ENCODE peak calls at places on chromosomes 13 and 19, in ten cellular contexts. One of them, this sample, is unnamed.

GRCh38 chr13:93388701-93389100 is 162.1 kb downstream of the GPC6 start:
- DNase-seq in RPMI7951: no peak
- DNase-seq in caudate nucleus: no peak
- DNase-seq in fibroblast of mammary gland: peak
- DNase-seq in mesendoderm: no peak
- DNase-seq in colonic mucosa: no peak
- DNase-seq in mucosa of descending colon: no peak
- DNase-seq in uterus: no peak
- DNase-seq in Calu3: no peak
- DNase-seq in stimulated activated naive B cell treated with anti-CD40 and anti-IgM and Interleukin-4, amounts not matched to agents 10 μg/mL and 1 μg/mL and 100 μg/mL, for 72 hours: no peak
- DNase-seq in this sample: no peak

GRCh38 chr19:35295792-35296462 is 4.0 kb downstream of the MAG start:
- DNase-seq in stimulated activated naive B cell treated with anti-CD40 and anti-IgM and Interleukin-4, amounts not matched to agents 10 μg/mL and 1 μg/mL and 100 μg/mL, for 72 hours: peak
- DNase-seq in fibroblast of mammary gland: no peak
- DNase-seq in uterus: no peak
- DNase-seq in Calu3: no peak
- DNase-seq in mesendoderm: no peak
- DNase-seq in colonic mucosa: no peak
- DNase-seq in RPMI7951: no peak
- DNase-seq in mucosa of descending colon: no peak
- DNase-seq in caudate nucleus: no peak
- DNase-seq in this sample: no peak

GRCh38 chr19:16328824-16329482 is 4.3 kb downstream of the KLF2 start:
- DNase-seq in mesendoderm: no peak
- DNase-seq in stimulated activated naive B cell treated with anti-CD40 and anti-IgM and Interleukin-4, amounts not matched to agents 10 μg/mL and 1 μg/mL and 100 μg/mL, for 72 hours: no peak
- DNase-seq in mucosa of descending colon: no peak
- DNase-seq in caudate nucleus: no peak
- DNase-seq in uterus: no peak
- DNase-seq in colonic mucosa: no peak
- DNase-seq in RPMI7951: no peak
- DNase-seq in fibroblast of mammary gland: no peak
- DNase-seq in Calu3: no peak
- DNase-seq in this sample: no peak

GRCh38 chr13:73954808-73955207 is 179.4 kb downstream of the KLF12 start:
- DNase-seq in colonic mucosa: no peak
- DNase-seq in RPMI7951: no peak
- DNase-seq in mucosa of descending colon: no peak
- DNase-seq in stimulated activated naive B cell treated with anti-CD40 and anti-IgM and Interleukin-4, amounts not matched to agents 10 μg/mL and 1 μg/mL and 100 μg/mL, for 72 hours: no peak
- DNase-seq in mesendoderm: no peak
- DNase-seq in caudate nucleus: no peak
- DNase-seq in uterus: no peak
- DNase-seq in Calu3: no peak
- DNase-seq in fibroblast of mammary gland: no peak
- DNase-seq in this sample: no peak

GRCh38 chr19:3982701-3983541 is 2.3 kb downstream of the EEF2 start:
- DNase-seq in Calu3: no peak
- DNase-seq in mesendoderm: peak
- DNase-seq in fibroblast of mammary gland: peak
- DNase-seq in mucosa of descending colon: no peak
- DNase-seq in colonic mucosa: no peak
- DNase-seq in RPMI7951: peak
- DNase-seq in stimulated activated naive B cell treated with anti-CD40 and anti-IgM and Interleukin-4, amounts not matched to agents 10 μg/mL and 1 μg/mL and 100 μg/mL, for 72 hours: no peak
- DNase-seq in caudate nucleus: no peak
- DNase-seq in uterus: no peak
- DNase-seq in this sample: peak

GRCh38 chr19:2970201-2970838 is 7.0 kb upstream of the TLE6 start:
- DNase-seq in mesendoderm: no peak
- DNase-seq in stimulated activated naive B cell treated with anti-CD40 and anti-IgM and Interleukin-4, amounts not matched to agents 10 μg/mL and 1 μg/mL and 100 μg/mL, for 72 hours: no peak
- DNase-seq in fibroblast of mammary gland: no peak
- DNase-seq in caudate nucleus: no peak
- DNase-seq in mucosa of descending colon: no peak
- DNase-seq in colonic mucosa: no peak
- DNase-seq in uterus: peak
- DNase-seq in RPMI7951: no peak
- DNase-seq in Calu3: no peak
- DNase-seq in this sample: no peak

GRCh38 chr13:32309812-32310706 is 5.1 kb downstream of the ZAR1L start:
- DNase-seq in stimulated activated naive B cell treated with anti-CD40 and anti-IgM and Interleukin-4, amounts not matched to agents 10 μg/mL and 1 μg/mL and 100 μg/mL, for 72 hours: peak
- DNase-seq in caudate nucleus: no peak
- DNase-seq in uterus: no peak
- DNase-seq in RPMI7951: peak
- DNase-seq in Calu3: peak
- DNase-seq in fibroblast of mammary gland: peak
- DNase-seq in colonic mucosa: peak
- DNase-seq in mucosa of descending colon: no peak
- DNase-seq in mesendoderm: peak
- DNase-seq in this sample: peak

GRCh38 chr13:109361562-109361961 is 424.8 kb downstream of the IRS2 start:
- DNase-seq in stimulated activated naive B cell treated with anti-CD40 and anti-IgM and Interleukin-4, amounts not matched to agents 10 μg/mL and 1 μg/mL and 100 μg/mL, for 72 hours: no peak
- DNase-seq in mesendoderm: no peak
- DNase-seq in Calu3: no peak
- DNase-seq in uterus: no peak
- DNase-seq in RPMI7951: no peak
- DNase-seq in mucosa of descending colon: no peak
- DNase-seq in colonic mucosa: no peak
- DNase-seq in fibroblast of mammary gland: no peak
- DNase-seq in caudate nucleus: no peak
- DNase-seq in this sample: no peak

GRCh38 chr13:105527127-105527526 is 1008.3 kb downstream of the EFNB2 start:
- DNase-seq in uterus: no peak
- DNase-seq in fibroblast of mammary gland: no peak
- DNase-seq in caudate nucleus: no peak
- DNase-seq in RPMI7951: no peak
- DNase-seq in stimulated activated naive B cell treated with anti-CD40 and anti-IgM and Interleukin-4, amounts not matched to agents 10 μg/mL and 1 μg/mL and 100 μg/mL, for 72 hours: no peak
- DNase-seq in colonic mucosa: no peak
- DNase-seq in mesendoderm: no peak
- DNase-seq in mucosa of descending colon: no peak
- DNase-seq in Calu3: no peak
- DNase-seq in this sample: no peak

GRCh38 chr19:54418030-54418929 is 3.0 kb downstream of the TTYH1 start:
- DNase-seq in uterus: no peak
- DNase-seq in fibroblast of mammary gland: no peak
- DNase-seq in RPMI7951: peak
- DNase-seq in stimulated activated naive B cell treated with anti-CD40 and anti-IgM and Interleukin-4, amounts not matched to agents 10 μg/mL and 1 μg/mL and 100 μg/mL, for 72 hours: no peak
- DNase-seq in Calu3: no peak
- DNase-seq in colonic mucosa: no peak
- DNase-seq in mesendoderm: peak
- DNase-seq in caudate nucleus: peak
- DNase-seq in mucosa of descending colon: no peak
- DNase-seq in this sample: no peak

GRCh38 chr13:99281811-99282263 is 23.7 kb upstream of the GPR18 start:
- DNase-seq in caudate nucleus: no peak
- DNase-seq in RPMI7951: peak
- DNase-seq in colonic mucosa: peak
- DNase-seq in mucosa of descending colon: peak
- DNase-seq in stimulated activated naive B cell treated with anti-CD40 and anti-IgM and Interleukin-4, amounts not matched to agents 10 μg/mL and 1 μg/mL and 100 μg/mL, for 72 hours: peak
- DNase-seq in mesendoderm: no peak
- DNase-seq in fibroblast of mammary gland: peak
- DNase-seq in uterus: peak
- DNase-seq in Calu3: no peak
- DNase-seq in this sample: peak

GRCh38 chr13:111095031-111095840 is 19.9 kb upstream of the ARHGEF7 start:
- DNase-seq in colonic mucosa: no peak
- DNase-seq in mesendoderm: no peak
- DNase-seq in mucosa of descending colon: no peak
- DNase-seq in RPMI7951: no peak
- DNase-seq in caudate nucleus: no peak
- DNase-seq in uterus: no peak
- DNase-seq in Calu3: no peak
- DNase-seq in fibroblast of mammary gland: no peak
- DNase-seq in stimulated activated naive B cell treated with anti-CD40 and anti-IgM and Interleukin-4, amounts not matched to agents 10 μg/mL and 1 μg/mL and 100 μg/mL, for 72 hours: no peak
- DNase-seq in this sample: no peak

GRCh38 chr13:112943309-112944125 is 25.5 kb upstream of the MCF2L start:
- DNase-seq in stimulated activated naive B cell treated with anti-CD40 and anti-IgM and Interleukin-4, amounts not matched to agents 10 μg/mL and 1 μg/mL and 100 μg/mL, for 72 hours: peak
- DNase-seq in uterus: peak
- DNase-seq in fibroblast of mammary gland: no peak
- DNase-seq in Calu3: peak
- DNase-seq in RPMI7951: peak
- DNase-seq in colonic mucosa: peak
- DNase-seq in caudate nucleus: no peak
- DNase-seq in mucosa of descending colon: peak
- DNase-seq in mesendoderm: peak
- DNase-seq in this sample: peak

GRCh38 chr19:56113071-56113632 is 7.9 kb downstream of the ZNF787 start:
- DNase-seq in stimulated activated naive B cell treated with anti-CD40 and anti-IgM and Interleukin-4, amounts not matched to agents 10 μg/mL and 1 μg/mL and 100 μg/mL, for 72 hours: peak
- DNase-seq in uterus: no peak
- DNase-seq in colonic mucosa: no peak
- DNase-seq in Calu3: no peak
- DNase-seq in fibroblast of mammary gland: no peak
- DNase-seq in RPMI7951: no peak
- DNase-seq in mesendoderm: no peak
- DNase-seq in mucosa of descending colon: no peak
- DNase-seq in caudate nucleus: no peak
- DNase-seq in this sample: no peak

GRCh38 chr13:90533866-90534265 is 813.6 kb upstream of the MIR17HG start:
- DNase-seq in fibroblast of mammary gland: no peak
- DNase-seq in stimulated activated naive B cell treated with anti-CD40 and anti-IgM and Interleukin-4, amounts not matched to agents 10 μg/mL and 1 μg/mL and 100 μg/mL, for 72 hours: no peak
- DNase-seq in colonic mucosa: no peak
- DNase-seq in RPMI7951: no peak
- DNase-seq in uterus: no peak
- DNase-seq in Calu3: no peak
- DNase-seq in mucosa of descending colon: no peak
- DNase-seq in mesendoderm: no peak
- DNase-seq in caudate nucleus: no peak
- DNase-seq in this sample: no peak

GRCh38 chr19:42528354-42529247 is at the start of gene CEACAM1:
- DNase-seq in uterus: no peak
- DNase-seq in fibroblast of mammary gland: no peak
- DNase-seq in Calu3: peak
- DNase-seq in mesendoderm: no peak
- DNase-seq in caudate nucleus: no peak
- DNase-seq in mucosa of descending colon: peak
- DNase-seq in colonic mucosa: peak
- DNase-seq in RPMI7951: no peak
- DNase-seq in stimulated activated naive B cell treated with anti-CD40 and anti-IgM and Interleukin-4, amounts not matched to agents 10 μg/mL and 1 μg/mL and 100 μg/mL, for 72 hours: no peak
- DNase-seq in this sample: peak

GRCh38 chr13:102530751-102531150 is 66.0 kb upstream of the TPP2 start:
- DNase-seq in mesendoderm: no peak
- DNase-seq in mucosa of descending colon: no peak
- DNase-seq in stimulated activated naive B cell treated with anti-CD40 and anti-IgM and Interleukin-4, amounts not matched to agents 10 μg/mL and 1 μg/mL and 100 μg/mL, for 72 hours: no peak
- DNase-seq in Calu3: no peak
- DNase-seq in RPMI7951: no peak
- DNase-seq in uterus: no peak
- DNase-seq in colonic mucosa: no peak
- DNase-seq in caudate nucleus: no peak
- DNase-seq in fibroblast of mammary gland: no peak
- DNase-seq in this sample: no peak

GRCh38 chr19:932647-933552 is 7.1 kb downstream of the ARID3A start:
- DNase-seq in stimulated activated naive B cell treated with anti-CD40 and anti-IgM and Interleukin-4, amounts not matched to agents 10 μg/mL and 1 μg/mL and 100 μg/mL, for 72 hours: no peak
- DNase-seq in Calu3: peak
- DNase-seq in mesendoderm: no peak
- DNase-seq in fibroblast of mammary gland: peak
- DNase-seq in RPMI7951: peak
- DNase-seq in uterus: peak
- DNase-seq in colonic mucosa: peak
- DNase-seq in caudate nucleus: no peak
- DNase-seq in mucosa of descending colon: peak
- DNase-seq in this sample: peak

GRCh38 chr13:26485288-26485687 is 72.2 kb upstream of the WASF3 start:
- DNase-seq in colonic mucosa: no peak
- DNase-seq in stimulated activated naive B cell treated with anti-CD40 and anti-IgM and Interleukin-4, amounts not matched to agents 10 μg/mL and 1 μg/mL and 100 μg/mL, for 72 hours: no peak
- DNase-seq in mucosa of descending colon: no peak
- DNase-seq in caudate nucleus: no peak
- DNase-seq in Calu3: no peak
- DNase-seq in mesendoderm: no peak
- DNase-seq in RPMI7951: no peak
- DNase-seq in uterus: no peak
- DNase-seq in fibroblast of mammary gland: no peak
- DNase-seq in this sample: no peak

GRCh38 chr13:114079601-114080536 is 52.6 kb downstream of the RASA3 start:
- DNase-seq in uterus: peak
- DNase-seq in fibroblast of mammary gland: no peak
- DNase-seq in colonic mucosa: no peak
- DNase-seq in stimulated activated naive B cell treated with anti-CD40 and anti-IgM and Interleukin-4, amounts not matched to agents 10 μg/mL and 1 μg/mL and 100 μg/mL, for 72 hours: no peak
- DNase-seq in RPMI7951: no peak
- DNase-seq in mesendoderm: no peak
- DNase-seq in caudate nucleus: no peak
- DNase-seq in mucosa of descending colon: peak
- DNase-seq in Calu3: no peak
- DNase-seq in this sample: no peak